ENCODE peak calls at places on chromosomes 3 and 15, in ten cellular contexts. H is transverse colon; G is KG1; T is NCI-H524 treated with DMSO at 0.1 percent for 48 hours; D is activated gamma-delta T cell; C is iris pigment epithelial cell; Z is SK-MEL-5; K is CD8-positive, alpha-beta memory T cell; F is cardiac muscle cell; M is CD4-positive, alpha-beta T cell. Q is an unnamed sample.

GRCh38 chr15:92149029-92149428 is 244.7 kb upstream of the ST8SIA2 start:
- DNase-seq in H (no peak), F (no peak), D (no peak), M (no peak), T (no peak), Z (no peak), G (no peak), K (no peak), C (no peak), Q (no peak)

GRCh38 chr15:83199288-83199687 is 8.3 kb downstream of the HDGFL3 start:
- DNase-seq in D (no peak), K (no peak), M (no peak), C (no peak), H (no peak), G (no peak), T (no peak), Z (no peak), F (no peak), Q (no peak)

GRCh38 chr3:106827515-106828213 is 549.6 kb upstream of the CCDC54 start:
- DNase-seq in C (peak; percentile 67), T (no peak), H (no peak), M (no peak), D (no peak), G (no peak), K (no peak), F (no peak), Z (no peak), Q (peak; percentile 33)

GRCh38 chr3:120169407-120169806 is 75.2 kb upstream of the GSK3B start:
- DNase-seq in K (no peak), H (no peak), C (no peak), G (no peak), Z (no peak), T (no peak), D (no peak), M (no peak), F (no peak), Q (peak; percentile 51)

GRCh38 chr3:188212308-188212969 is 58.5 kb downstream of the LPP start:
- DNase-seq in M (no peak), C (peak; percentile 81), D (no peak), G (no peak), Z (no peak), F (peak; percentile 55), K (no peak), H (no peak), T (no peak), Q (peak; percentile 59)

GRCh38 chr3:42762046-42762724 is 10.9 kb downstream of the CCDC13 start:
- DNase-seq in T (no peak), Z (no peak), C (no peak), D (no peak), H (no peak), F (no peak), M (no peak), G (peak; percentile 17), K (no peak), Q (no peak)

GRCh38 chr15:51229907-51230328 is 108.5 kb downstream of the CYP19A1 start:
- DNase-seq in G (no peak), Z (peak; percentile 52), F (peak; percentile 46), T (no peak), M (no peak), D (no peak), H (no peak), K (no peak), C (peak; percentile 45), Q (peak; percentile 18)

GRCh38 chr3:58585005-58585786 is 8.0 kb upstream of the FAM107A start:
- DNase-seq in G (peak; percentile 21), F (peak; percentile 74), H (peak; percentile 81), C (peak; percentile 66), K (peak; percentile 54), M (peak; percentile 37), T (peak; percentile 35), D (peak; percentile 20), Z (peak; percentile 77), Q (peak; percentile 87)

GRCh38 chr15:36914466-36914865 is 185.9 kb downstream of the MEIS2 start:
- DNase-seq in Z (no peak), D (no peak), G (no peak), M (no peak), H (no peak), F (no peak), C (no peak), T (no peak), K (no peak), Q (no peak)

GRCh38 chr3:72767927-72768880 is 80.0 kb downstream of the SHQ1 start:
- DNase-seq in D (no peak), Z (no peak), H (no peak), C (no peak), T (no peak), F (peak; percentile 21), G (no peak), M (no peak), K (no peak), Q (peak; percentile 63)

GRCh38 chr15:57041416-57041815 is 123.0 kb downstream of the TCF12 start:
- DNase-seq in M (no peak), Z (no peak), K (no peak), C (no peak), G (no peak), T (no peak), H (no peak), D (no peak), F (no peak), Q (no peak)

GRCh38 chr3:141368062-141368924 is at the start of gene ZBTB38:
- DNase-seq in F (peak; percentile 65), T (no peak), D (no peak), M (no peak), C (peak; percentile 94), G (no peak), H (peak; percentile 93), Z (peak; percentile 94), K (no peak), Q (peak; percentile 99)

GRCh38 chr3:105585-105984 is 91.0 kb upstream of the CHL1 start:
- DNase-seq in T (no peak), H (no peak), M (no peak), Z (no peak), C (no peak), K (no peak), D (no peak), G (no peak), F (peak; percentile 7), Q (no peak)

GRCh38 chr15:100931143-100931890 is 12.2 kb downstream of the LRRK1 start:
- DNase-seq in H (peak; percentile 64), C (no peak), T (no peak), G (no peak), F (no peak), D (no peak), M (no peak), Z (no peak), K (no peak), Q (no peak)

GRCh38 chr3:188905991-188906635 is 265.7 kb upstream of the TPRG1 start:
- DNase-seq in T (no peak), H (no peak), Z (no peak), G (no peak), F (no peak), D (no peak), C (no peak), K (no peak), M (no peak), Q (no peak)

GRCh38 chr15:100083572-100083971 is 258.2 kb downstream of the ADAMTS17 start:
- DNase-seq in T (no peak), D (no peak), H (no peak), C (no peak), M (no peak), G (no peak), Z (no peak), F (no peak), K (no peak), Q (no peak)

GRCh38 chr15:60644903-60645302 is 166.0 kb upstream of the ICE2 start:
- DNase-seq in M (no peak), T (no peak), K (no peak), G (no peak), H (no peak), D (no peak), C (no peak), Z (no peak), F (no peak), Q (no peak)

GRCh38 chr3:42697326-42698051 is 5.1 kb downstream of the HHATL start:
- DNase-seq in G (no peak), T (no peak), M (no peak), H (no peak), C (no peak), D (no peak), F (no peak), K (no peak), Z (no peak), Q (no peak)

GRCh38 chr3:189712906-189713483 is 81.8 kb downstream of the TP63 start:
- DNase-seq in T (no peak), D (no peak), H (no peak), F (no peak), C (peak; percentile 12), Z (no peak), G (no peak), M (no peak), K (no peak), Q (no peak)

GRCh38 chr3:100045696-100046095 is 68.6 kb downstream of the FILIP1L start:
- DNase-seq in D (no peak), C (peak; percentile 99), G (no peak), F (no peak), Z (peak; percentile 2), M (no peak), T (no peak), H (peak; percentile 56), K (no peak), Q (peak; percentile 54)

GRCh38 chr3:129827765-129828164 is 65.7 kb downstream of the TMCC1 start:
- DNase-seq in D (no peak), T (no peak), G (no peak), F (no peak), C (no peak), K (peak; percentile 63), M (peak; percentile 17), Z (no peak), H (peak; percentile 32), Q (no peak)

GRCh38 chr3:52432225-52432624 is 12.7 kb downstream of the SEMA3G start:
- DNase-seq in G (no peak), K (no peak), D (no peak), Z (no peak), T (no peak), H (no peak), C (no peak), M (no peak), F (no peak), Q (no peak)

GRCh38 chr3:192481638-192482037 is 245.7 kb downstream of the FGF12 start:
- DNase-seq in M (no peak), K (no peak), D (no peak), C (peak; percentile 85), H (no peak), T (no peak), G (no peak), F (no peak), Z (no peak), Q (no peak)

GRCh38 chr15:101657171-101657570 is 5.0 kb upstream of the TM2D3 start:
- DNase-seq in M (no peak), D (no peak), G (no peak), H (no peak), K (no peak), C (no peak), T (no peak), F (no peak), Z (no peak), Q (no peak)

GRCh38 chr15:54789377-54789776 is 407.4 kb downstream of the RSL24D1 start:
- DNase-seq in K (no peak), G (peak; percentile 76), Z (no peak), T (no peak), C (no peak), H (no peak), D (no peak), M (no peak), F (no peak), Q (no peak)

GRCh38 chr15:98754283-98755022 is 106.1 kb downstream of the IGF1R start:
- DNase-seq in K (no peak), M (no peak), F (no peak), Z (peak; percentile 18), H (no peak), D (no peak), C (peak; percentile 58), T (no peak), G (no peak), Q (peak; percentile 25)

GRCh38 chr3:66297917-66298316 is 77.1 kb downstream of the SLC25A26 start:
- DNase-seq in Z (no peak), M (no peak), G (no peak), K (no peak), F (no peak), C (peak; percentile 96), D (no peak), T (no peak), H (no peak), Q (no peak)

GRCh38 chr15:44798815-44799214 is 62.5 kb downstream of the TRIM69 start:
- DNase-seq in H (no peak), C (no peak), G (no peak), F (no peak), M (no peak), Z (peak; percentile 32), T (peak; percentile 87), K (no peak), D (no peak), Q (no peak)

Q was measured in ELF-1.